ENCODE peak calls at places on chromosome 16, in seven cellular contexts. M is ovary, J is right lobe of liver, V is body of pancreas, Y is endothelial cell of umbilical vein, P is H54, F is tibial nerve. X is an unnamed sample.

GRCh38 chr16:74298104-74298503 is 1.5 kb downstream of the PSMD7 start:
- DNase-seq in J (no peak), F (no peak), P (no peak), M (no peak), V (no peak), Y (no peak), X (no peak)

GRCh38 chr16:83956336-83957289 is 3.6 kb downstream of the OSGIN1 start:
- DNase-seq in J (peak), V (peak), Y (peak), F (peak), P (peak), M (peak), X (peak)

GRCh38 chr16:31271621-31272190 is 11.9 kb downstream of the ITGAM start:
- DNase-seq in Y (no peak), P (no peak), F (no peak), V (no peak), J (no peak), M (no peak), X (no peak)

GRCh38 chr16:4917117-4917516 is 19.8 kb downstream of the PPL start:
- DNase-seq in J (no peak), P (no peak), V (no peak), Y (no peak), M (no peak), F (no peak), X (no peak)

GRCh38 chr16:50067290-50067853 is 1.6 kb downstream of the HEATR3 start:
- DNase-seq in V (no peak), J (no peak), F (peak), P (peak), Y (peak), M (no peak), X (peak)

GRCh38 chr16:31880322-31880979 is 6.8 kb downstream of the ZNF267 start:
- DNase-seq in Y (peak), M (no peak), F (no peak), V (no peak), P (peak), J (no peak), X (peak)

GRCh38 chr16:88264641-88265285 is 118.0 kb upstream of the ZNF469 start:
- DNase-seq in P (peak), F (peak), Y (peak), V (peak), J (peak), M (peak), X (peak)

GRCh38 chr16:23504076-23504452 is 6.2 kb downstream of the GGA2 start:
- DNase-seq in Y (no peak), M (no peak), P (peak), J (no peak), F (peak), V (peak), X (no peak)

GRCh38 chr16:49638696-49639629 is 216.9 kb downstream of the ZNF423 start:
- DNase-seq in F (no peak), M (peak), Y (no peak), J (no peak), V (no peak), P (no peak), X (no peak)

GRCh38 chr16:27235938-27236245 is 32.6 kb downstream of the KDM8 start:
- DNase-seq in J (no peak), Y (no peak), V (no peak), F (no peak), P (no peak), M (no peak), X (no peak)

GRCh38 chr16:27238016-27238587 is 30.5 kb downstream of the NSMCE1 start:
- DNase-seq in Y (peak), J (no peak), M (no peak), P (no peak), V (no peak), F (no peak), X (peak)

GRCh38 chr16:27236635-27237228 is 31.8 kb downstream of the NSMCE1 start:
- DNase-seq in J (no peak), M (no peak), P (no peak), Y (no peak), F (no peak), V (no peak), X (no peak)

GRCh38 chr16:27238591-27238990 is 30.0 kb downstream of the NSMCE1 start:
- DNase-seq in J (no peak), V (no peak), F (no peak), Y (no peak), P (no peak), M (no peak), X (no peak)

DNA sequence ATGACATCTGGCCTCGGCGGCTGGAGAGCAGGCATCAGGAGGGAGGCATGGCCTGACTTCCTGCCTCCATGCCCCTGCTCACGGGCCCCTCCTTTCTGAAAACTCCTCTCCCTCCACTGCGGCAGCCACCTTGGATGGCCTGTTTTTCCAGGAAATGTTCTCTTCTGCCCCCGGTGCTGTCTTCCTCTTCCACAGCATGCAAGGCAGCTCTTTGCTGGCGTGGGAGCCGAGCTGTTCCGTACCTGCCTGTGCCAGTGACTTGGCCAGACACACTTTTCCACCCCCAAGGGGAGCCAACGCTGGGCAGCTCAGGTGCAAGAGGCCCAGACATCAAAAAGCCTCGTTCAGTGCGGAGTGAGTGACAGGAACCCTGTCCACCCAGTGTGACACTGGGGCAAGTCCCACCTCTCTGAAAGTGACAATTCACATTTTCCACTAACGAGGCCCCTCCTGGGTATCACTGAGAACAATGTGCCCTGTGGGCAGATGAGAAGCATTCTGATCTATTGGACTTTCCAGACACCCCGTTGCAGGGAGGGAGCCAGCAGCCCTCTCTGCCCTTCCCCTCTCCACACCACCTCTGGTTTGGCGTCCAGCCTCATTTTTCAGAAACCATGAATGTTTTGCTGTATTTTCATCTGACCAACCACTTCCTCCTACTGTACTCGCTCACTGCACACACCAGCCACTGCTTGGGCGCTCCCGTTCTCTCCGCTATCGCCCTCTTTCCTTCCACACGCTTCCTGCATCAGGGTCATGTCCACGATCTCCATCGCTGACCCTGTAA is 31.1 kb downstream of the NSMCE1 start:
- DNase-seq in V (no peak), Y (peak), J (no peak), F (no peak), P (no peak), M (no peak), X (peak)
- TF ChIP-seq POLR2A in V (no peak), Y (peak), J (no peak), F (no peak), P (no peak), M (no peak), X (peak)

DNA sequence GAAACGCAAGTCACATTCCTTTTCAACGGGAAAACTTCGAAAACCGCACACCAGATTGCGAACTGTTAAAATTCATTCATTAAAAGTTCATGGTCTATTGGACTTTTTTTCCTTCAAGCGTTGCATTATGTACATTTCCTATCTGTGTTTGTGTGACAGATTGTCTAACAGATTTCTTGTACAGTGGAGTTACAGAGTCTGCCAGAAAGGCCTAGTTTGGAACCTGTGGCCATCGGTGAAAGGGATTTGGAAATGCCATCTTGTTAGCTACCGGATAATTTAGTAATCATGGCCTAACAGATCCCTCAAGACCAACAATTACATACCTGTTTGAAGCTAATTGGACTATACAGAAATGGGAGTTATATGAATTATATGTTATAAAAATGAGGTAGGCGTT is 885.6 kb upstream of the RBFOX1 start:
- DNase-seq in F (no peak), V (no peak), P (no peak), M (no peak), Y (no peak), J (no peak), X (no peak)
- TF ChIP-seq POLR2A in F (no peak), V (no peak), P (no peak), M (no peak), Y (no peak), J (no peak), X (no peak)

DNA sequence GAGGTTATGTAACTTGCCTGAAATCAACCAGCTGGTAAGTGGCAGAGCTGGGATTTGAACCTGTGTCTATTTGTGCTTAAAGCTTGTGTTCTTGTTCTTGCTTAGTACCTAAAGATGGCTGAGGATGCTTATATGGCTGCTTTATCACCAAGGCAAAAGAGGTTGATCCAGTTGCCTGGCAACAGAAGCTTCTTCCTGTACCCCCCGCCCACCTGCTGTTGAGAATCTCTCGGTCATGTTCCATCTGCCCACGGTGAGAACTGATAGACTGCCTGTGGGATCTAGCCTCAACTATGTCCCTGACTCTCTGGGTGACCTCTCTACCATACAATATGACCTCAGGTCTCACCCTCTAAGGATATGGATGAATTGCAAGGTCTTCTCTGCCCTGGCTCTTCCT is 60.7 kb downstream of the ABCC6 start:
- DNase-seq in Y (no peak), J (no peak), M (no peak), P (no peak), F (no peak), V (no peak), X (no peak)
- TF ChIP-seq POLR2A in Y (no peak), J (no peak), M (no peak), P (no peak), F (no peak), V (no peak), X (no peak)

GRCh38 chr16:68237243-68238028 is 1.5 kb upstream of the ESRP2 start:
- DNase-seq in V (peak), J (peak), M (peak), F (peak), P (peak), Y (peak), X (peak)
- TF ChIP-seq POLR2A in V (peak), J (peak), M (peak), F (peak), P (peak), Y (peak), X (peak)

GRCh38 chr16:25114121-25114520 is 2.6 kb downstream of the LCMT1 start:
- DNase-seq in J (no peak), F (no peak), M (no peak), V (no peak), P (no peak), Y (no peak), X (no peak)

GRCh38 chr16:25110392-25110947 is 1.1 kb upstream of the LCMT1 start:
- DNase-seq in Y (no peak), F (no peak), V (no peak), M (no peak), J (no peak), P (no peak), X (peak)

GRCh38 chr16:25108054-25108453 is 3.5 kb upstream of the LCMT1 start:
- DNase-seq in J (no peak), V (no peak), F (no peak), Y (no peak), M (no peak), P (no peak), X (peak)

GRCh38 chr16:25109643-25110042 is 1.9 kb upstream of the LCMT1 start:
- DNase-seq in V (peak), F (peak), P (peak), M (no peak), Y (peak), J (no peak), X (peak)

GRCh38 chr16:25111403-25112166 is at the start of gene LCMT1:
- DNase-seq in V (peak), Y (peak), P (peak), F (peak), J (peak), M (peak), X (peak)
- TF ChIP-seq POLR2A in V (no peak), Y (peak), P (peak), F (peak), J (peak), M (peak), X (peak)

DNA sequence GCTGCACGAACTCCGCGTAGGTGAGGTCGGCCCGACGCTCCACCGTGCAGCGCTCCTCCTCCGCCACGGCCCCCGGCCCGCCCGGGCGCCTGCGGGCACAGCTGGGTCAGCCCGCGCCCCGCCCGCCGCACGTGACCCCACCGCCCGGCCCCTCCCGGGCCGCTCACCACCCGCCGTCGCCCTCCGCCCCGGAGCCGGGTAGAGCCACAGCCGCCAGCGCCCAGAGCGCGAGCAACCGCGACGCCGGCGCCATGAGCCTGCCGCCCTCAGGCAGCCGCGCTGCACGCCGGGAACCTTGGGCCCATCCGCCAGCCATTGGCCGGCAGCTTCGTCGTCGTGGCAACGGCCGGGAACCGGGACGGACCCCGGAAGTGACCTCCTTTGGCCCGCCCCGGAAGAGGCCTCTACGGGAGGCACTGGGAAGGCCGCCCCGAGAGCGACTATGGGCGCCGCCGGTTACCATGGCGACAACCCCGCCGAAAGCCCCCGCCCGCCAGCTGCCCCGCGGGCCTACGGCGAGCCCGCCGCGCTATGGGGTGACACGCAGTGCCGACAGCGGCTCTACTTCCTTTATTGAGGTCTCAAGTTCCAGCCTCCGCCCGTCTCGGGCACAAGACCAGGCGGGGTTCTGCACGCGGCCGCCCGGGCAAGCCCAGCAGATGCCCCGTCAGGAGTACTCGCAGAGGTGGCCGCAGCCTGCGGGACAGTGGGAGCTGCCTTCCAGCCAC is at the start of gene JMJD8:
- DNase-seq in Y (peak), J (peak), M (peak), F (peak), V (peak), P (no peak), X (peak)
- TF ChIP-seq POLR2A in Y (peak), J (peak), M (no peak), F (peak), V (peak), P (peak), X (peak)

DNA sequence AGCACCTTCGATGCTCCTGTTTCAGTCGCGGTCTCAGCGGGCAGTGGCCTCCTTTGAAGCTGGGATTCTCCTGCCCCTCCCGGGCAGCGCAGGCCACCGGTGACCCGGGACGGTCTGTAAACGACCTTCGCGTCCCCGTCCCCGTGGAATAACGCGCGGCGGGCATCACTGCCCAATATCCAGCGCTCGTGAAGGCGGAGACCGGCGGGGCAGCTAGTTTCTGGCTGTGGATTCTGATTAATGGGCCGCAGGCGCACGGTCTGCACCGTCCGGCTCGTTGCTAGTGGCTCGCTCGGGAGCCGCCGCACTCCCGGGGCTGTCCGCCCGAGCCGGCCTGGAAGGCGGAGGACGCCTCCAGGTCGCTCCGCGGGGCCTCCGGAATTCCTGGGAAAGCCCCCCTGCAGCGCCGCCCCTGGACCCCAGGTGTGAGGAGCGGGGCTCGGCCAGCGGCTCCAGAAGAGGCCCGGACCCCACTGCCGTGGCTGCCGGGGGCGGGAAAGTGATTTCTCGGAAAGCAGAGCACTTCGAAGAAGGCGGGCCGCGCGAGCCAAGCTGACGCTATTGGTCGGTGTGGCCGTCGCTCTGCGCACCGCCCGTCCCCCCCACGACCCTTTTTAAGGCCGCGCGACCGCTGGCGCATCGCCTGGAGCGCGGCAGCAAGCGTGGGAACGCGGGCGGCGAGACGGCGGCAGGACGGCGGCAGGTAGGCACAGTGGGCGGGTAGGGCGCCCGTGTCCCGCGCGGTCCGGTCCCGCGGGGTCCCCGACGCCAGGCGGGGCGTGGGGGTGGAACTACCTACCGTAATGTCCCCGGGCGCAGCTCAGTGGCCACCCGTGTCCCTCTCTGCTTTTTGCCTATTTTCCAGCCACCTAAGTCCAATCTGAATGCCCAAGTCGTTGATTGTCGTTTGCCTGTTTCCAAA is at the start of gene IRF8:
- DNase-seq in M (peak), F (peak), V (peak), P (no peak), J (peak), Y (peak), X (no peak)
- TF ChIP-seq POLR2A in M (no peak), F (peak), V (peak), P (no peak), J (peak), Y (no peak), X (no peak)

X was measured in erythroblast.